ENCODE peak calls at places on chromosomes 5 and 9, in six cellular contexts. T, P, K, Q, R and O are unnamed samples.

GRCh38 chr9:79638806-79639205 is 67.0 kb downstream of the TLE4 start:
- DNase-seq in R (no peak), T (no peak), K (no peak), P (no peak), Q (no peak), O (no peak)

GRCh38 chr9:113516840-113517577 is 53.5 kb downstream of the RGS3 start:
- DNase-seq in R (peak), Q (peak), P (no peak), K (no peak), T (no peak), O (no peak)

GRCh38 chr9:18905883-18906649 is 126.9 kb downstream of the SAXO1 start:
- DNase-seq in R (no peak), T (peak), K (no peak), P (no peak), Q (no peak), O (no peak)

GRCh38 chr9:26210338-26210851 is 532.2 kb upstream of the TUSC1 start:
- DNase-seq in R (no peak), T (peak), K (no peak), Q (no peak), P (no peak), O (no peak)

GRCh38 chr5:150628936-150629485 is 11.4 kb upstream of the SYNPO start:
- DNase-seq in T (no peak), K (no peak), P (no peak), R (peak), Q (no peak), O (no peak)

GRCh38 chr9:33431420-33431819 is 16.0 kb downstream of the AQP3 start:
- DNase-seq in Q (no peak), T (no peak), P (no peak), K (no peak), R (no peak), O (no peak)

GRCh38 chr5:179827684-179828083 is 7.0 kb downstream of the SQSTM1 start:
- DNase-seq in Q (no peak), R (no peak), P (no peak), T (peak), K (no peak), O (no peak)

GRCh38 chr9:127971357-127972315 is 9.2 kb downstream of the EEIG1 start:
- DNase-seq in R (no peak), Q (no peak), P (no peak), K (no peak), T (peak), O (no peak)

GRCh38 chr5:71865665-71866320 is 146.7 kb downstream of the CARTPT start:
- DNase-seq in R (no peak), Q (no peak), P (no peak), T (peak), K (no peak), O (no peak)

GRCh38 chr5:176837707-176838115 is 27.4 kb downstream of the UNC5A start:
- DNase-seq in P (peak), R (peak), T (peak), K (peak), Q (no peak), O (peak)

GRCh38 chr9:77163889-77164288 is 13.4 kb upstream of the VPS13A start:
- DNase-seq in K (peak), T (no peak), P (peak), R (no peak), Q (no peak), O (no peak)

GRCh38 chr9:135958485-135958884 is 2.7 kb downstream of the UBAC1 start:
- DNase-seq in T (no peak), K (no peak), Q (no peak), P (no peak), R (no peak), O (no peak)

GRCh38 chr9:7536310-7536939 is 263.2 kb downstream of the DMAC1 start:
- DNase-seq in P (peak), R (no peak), T (peak), K (no peak), Q (peak), O (peak)

GRCh38 chr9:136997830-136998234 is 1.5 kb upstream of the CLIC3 start:
- DNase-seq in Q (no peak), P (no peak), K (no peak), T (peak), R (no peak), O (no peak)

GRCh38 chr5:41122459-41122858 is 51.3 kb upstream of the MROH2B start:
- DNase-seq in Q (peak), P (no peak), K (no peak), R (no peak), T (peak), O (peak)

GRCh38 chr9:4741365-4742031 is 496 bp upstream of the AK3 start:
- DNase-seq in T (peak), K (no peak), R (no peak), Q (no peak), P (no peak), O (no peak)

GRCh38 chr5:42950466-42951168 is 89.5 kb downstream of the ANXA2R start:
- DNase-seq in P (peak), R (peak), K (peak), T (peak), Q (no peak), O (peak)

GRCh38 chr5:148730272-148730954 is 76.1 kb upstream of the HTR4 start:
- DNase-seq in R (no peak), P (no peak), K (no peak), T (no peak), Q (no peak), O (no peak)

GRCh38 chr5:173923236-173924104 is 35.3 kb downstream of the CPEB4 start:
- DNase-seq in K (no peak), T (no peak), R (no peak), Q (no peak), P (no peak), O (no peak)

GRCh38 chr9:69885931-69886330 is 65.3 kb downstream of the CFAP95 start:
- DNase-seq in R (no peak), Q (no peak), T (no peak), K (no peak), P (no peak), O (no peak)

GRCh38 chr5:83509535-83509934 is 38.0 kb downstream of the VCAN start:
- DNase-seq in T (no peak), K (peak), R (no peak), P (no peak), Q (no peak), O (peak)